ENCODE peak calls at places on chromosomes 13 and 19, in eight cellular contexts. R is COR-L47; F is stimulated activated naive CD8-positive, alpha-beta T cell treated with anti-CD3 and anti-CD28 coated beads, Interleukin-15, Interleukin-2, amounts not matched to agents 100 U/mL and 50 U/mL, for 24 hours; E is GM19239; Q is A549; Z is sciatic nerve; D is D341Med; X is hepatic stellate cell. W is an unnamed sample.

GRCh38 chr19:40414536-40415535 is 1.7 kb upstream of the PRX start:
- DNase-seq in Z (no peak), E (no peak), D (no peak), R (no peak), X (no peak), F (no peak), Q (no peak), W (no peak)

GRCh38 chr19:39154626-39155100 is 29.1 kb downstream of the PAK4 start:
- DNase-seq in R (no peak), Q (peak), Z (no peak), F (no peak), X (no peak), E (no peak), D (no peak), W (no peak)

GRCh38 chr19:506404-507285 is 652 bp upstream of the TPGS1 start:
- DNase-seq in R (peak), F (peak), X (peak), D (peak), Z (peak), E (peak), Q (peak), W (peak)

GRCh38 chr19:3516675-3517207 is 10.6 kb downstream of the FZR1 start:
- DNase-seq in Q (no peak), D (no peak), F (no peak), X (no peak), R (peak), E (no peak), Z (no peak), W (no peak)

GRCh38 chr13:51834581-51835158 is 10.3 kb downstream of the TMEM272 start:
- DNase-seq in R (no peak), D (peak), Q (no peak), X (no peak), Z (no peak), E (no peak), F (no peak), W (no peak)

GRCh38 chr19:48613024-48613851 is 1.6 kb downstream of the FAM83E start:
- DNase-seq in F (peak), E (no peak), Q (no peak), X (no peak), D (peak), Z (no peak), R (no peak), W (no peak)

GRCh38 chr19:41230067-41230857 is 11.2 kb downstream of the AXL start:
- DNase-seq in F (no peak), Z (no peak), R (no peak), D (no peak), X (no peak), E (no peak), Q (no peak), W (no peak)

GRCh38 chr13:51618626-51619025 is 34.4 kb downstream of the WDFY2 start:
- DNase-seq in Q (no peak), X (no peak), R (peak), F (no peak), Z (no peak), E (no peak), D (no peak), W (no peak)

GRCh38 chr19:48645652-48646191 is at the start of gene CA11:
- DNase-seq in R (no peak), X (no peak), Z (no peak), E (no peak), F (no peak), Q (no peak), D (no peak), W (no peak)

GRCh38 chr13:72851678-72852014 is 69.7 kb downstream of the PIBF1 start:
- DNase-seq in Q (no peak), F (no peak), Z (no peak), E (no peak), R (no peak), D (no peak), X (no peak), W (no peak)

GRCh38 chr19:7874080-7874856 is at the start of gene PRR36:
- DNase-seq in F (no peak), X (no peak), Z (no peak), R (peak), Q (no peak), E (no peak), D (peak), W (no peak)

GRCh38 chr19:11091343-11092153 is 2.3 kb downstream of the LDLR start:
- DNase-seq in D (no peak), Z (no peak), Q (peak), E (no peak), R (peak), F (peak), X (peak), W (peak)

GRCh38 chr19:7137120-7137519 is 67.6 kb downstream of the ZNF557 start:
- DNase-seq in Q (no peak), R (no peak), F (no peak), X (no peak), E (no peak), Z (no peak), D (no peak), W (no peak)

GRCh38 chr19:2982983-2983350 is 5.6 kb downstream of the TLE6 start:
- DNase-seq in F (no peak), X (peak), R (peak), E (no peak), D (peak), Q (no peak), Z (peak), W (no peak)

GRCh38 chr19:38840583-38840968 is 9.0 kb upstream of the ECH1 start:
- DNase-seq in R (no peak), E (no peak), D (no peak), Z (no peak), X (no peak), Q (peak), F (no peak), W (no peak)

GRCh38 chr19:14536926-14537692 is 7.7 kb downstream of the TECR start:
- DNase-seq in X (peak), Z (peak), R (no peak), E (no peak), Q (peak), D (peak), F (peak), W (no peak)

GRCh38 chr19:45809643-45810159 is 5.4 kb downstream of the RSPH6A start:
- DNase-seq in R (peak), E (no peak), D (no peak), Q (no peak), X (peak), Z (no peak), F (no peak), W (no peak)

GRCh38 chr13:113051641-113052040 is 54.0 kb upstream of the F7 start:
- DNase-seq in E (no peak), Q (no peak), Z (no peak), R (no peak), F (no peak), D (no peak), X (no peak), W (no peak)

GRCh38 chr13:112446867-112447266 is 70.7 kb downstream of the SPACA7 start:
- DNase-seq in R (no peak), Q (no peak), D (no peak), F (no peak), E (no peak), Z (no peak), X (no peak), W (no peak)

GRCh38 chr13:30727491-30728350 is 7.6 kb upstream of the ALOX5AP start:
- DNase-seq in X (no peak), Z (no peak), E (no peak), Q (no peak), F (no peak), R (no peak), D (peak), W (no peak)

GRCh38 chr13:45370922-45371406 is 30.0 kb upstream of the TPT1 start:
- DNase-seq in Q (peak), E (peak), F (peak), D (peak), X (peak), R (no peak), Z (peak), W (peak)

GRCh38 chr19:41872775-41873647 is 4.1 kb upstream of the CD79A start:
- DNase-seq in Z (no peak), D (peak), X (peak), E (no peak), Q (peak), F (peak), R (peak), W (peak)

GRCh38 chr19:2494447-2495129 is 18.7 kb downstream of the GADD45B start:
- DNase-seq in Z (peak), E (peak), X (peak), F (peak), R (no peak), D (peak), Q (no peak), W (no peak)

GRCh38 chr13:86000546-86000945 is 201.3 kb upstream of the SLITRK6 start:
- DNase-seq in D (no peak), X (no peak), E (no peak), Q (no peak), R (no peak), Z (no peak), F (no peak), W (no peak)

GRCh38 chr19:56144396-56144795 is 3.3 kb downstream of the ZNF444 start:
- DNase-seq in R (no peak), Q (no peak), X (no peak), E (no peak), F (no peak), D (no peak), Z (no peak), W (no peak)

GRCh38 chr13:83085186-83085900 is 796.9 kb downstream of the SLITRK1 start:
- DNase-seq in X (no peak), R (no peak), E (no peak), D (no peak), Q (no peak), F (no peak), Z (no peak), W (no peak)

GRCh38 chr13:50202485-50202884 is 187.2 kb downstream of the KCNRG start:
- DNase-seq in Q (no peak), E (no peak), Z (no peak), D (no peak), R (no peak), F (no peak), X (no peak), W (no peak)

W was measured in NCI-H460.